ENCODE peak calls at places on chromosomes 16 and 17, in eight cellular contexts. D, T, J, H, R, C, Z and G are unnamed samples.

GRCh38 chr17:76103274-76104139 is at the start of gene EXOC7:
- DNase-seq in J (peak; percentile 97), D (peak; percentile 92), H (peak; percentile 91), C (peak; percentile 77), Z (peak; percentile 92), R (peak; percentile 95), T (peak; percentile 91), G (peak; percentile 92)

GRCh38 chr17:50272711-50273653 is 1.3 kb upstream of the TMEM92 start:
- DNase-seq in Z (peak; percentile 60), C (no peak), D (peak; percentile 51), J (peak; percentile 85), T (peak; percentile 58), R (peak; percentile 72), H (peak; percentile 53), G (peak; percentile 41)

GRCh38 chr17:7651959-7652658 is 1.4 kb downstream of the ATP1B2 start:
- DNase-seq in D (no peak), C (no peak), Z (no peak), T (no peak), J (no peak), R (no peak), H (no peak), G (no peak)

GRCh38 chr17:7997186-7997585 is 5.2 kb upstream of the GUCY2D start:
- DNase-seq in D (peak; percentile 21), Z (peak; percentile 40), C (no peak), H (peak; percentile 51), J (peak; percentile 72), R (no peak), T (peak; percentile 38), G (no peak)

GRCh38 chr17:81828656-81829055 is 4.4 kb downstream of the MCRIP1 start:
- DNase-seq in D (no peak), C (no peak), R (no peak), J (no peak), Z (no peak), H (no peak), T (no peak), G (no peak)

GRCh38 chr17:76588182-76588581 is 2.5 kb upstream of the ST6GALNAC2 start:
- DNase-seq in Z (no peak), D (no peak), T (no peak), C (no peak), H (no peak), R (no peak), J (no peak), G (peak; percentile 26)

GRCh38 chr17:68341482-68341881 is 50.2 kb downstream of the ARSG start:
- DNase-seq in R (no peak), H (no peak), J (no peak), T (no peak), D (no peak), Z (no peak), C (no peak), G (no peak)

GRCh38 chr16:3592559-3592958 is 15.4 kb upstream of the NLRC3 start:
- DNase-seq in J (no peak), Z (peak; percentile 55), T (no peak), R (no peak), H (no peak), D (no peak), C (no peak), G (no peak)

GRCh38 chr17:80124351-80124981 is 22.5 kb downstream of the EIF4A3 start:
- DNase-seq in Z (no peak), J (peak; percentile 44), R (peak; percentile 12), T (peak; percentile 29), C (no peak), D (no peak), H (peak; percentile 89), G (no peak)

GRCh38 chr17:38864636-38865398 is 5.0 kb upstream of the LASP1 start:
- DNase-seq in H (peak; percentile 65), C (no peak), T (peak; percentile 75), J (no peak), Z (peak; percentile 6), D (no peak), R (no peak), G (no peak)

GRCh38 chr17:19327039-19327776 is 35.3 kb downstream of the B9D1 start:
- DNase-seq in J (peak; percentile 25), C (no peak), T (peak; percentile 86), D (no peak), H (peak; percentile 85), Z (no peak), R (no peak), G (no peak)

GRCh38 chr17:4162775-4163498 is 19.9 kb downstream of the CYB5D2 start:
- DNase-seq in D (no peak), Z (no peak), C (no peak), T (no peak), R (no peak), J (no peak), H (no peak), G (peak; percentile 24)

GRCh38 chr16:11201498-11202259 is 54.3 kb downstream of the SOCS1 start:
- DNase-seq in D (no peak), H (peak; percentile 82), J (no peak), R (no peak), Z (no peak), T (peak; percentile 94), C (no peak), G (peak; percentile 84)

GRCh38 chr16:79365687-79366086 is 234.8 kb downstream of the MAF start:
- DNase-seq in R (no peak), J (no peak), T (no peak), Z (no peak), D (no peak), C (no peak), H (no peak), G (no peak)

GRCh38 chr17:48574523-48575065 is 3.6 kb downstream of the HOXB4 start:
- DNase-seq in C (no peak), J (no peak), T (no peak), Z (no peak), H (no peak), D (no peak), R (no peak), G (no peak)

GRCh38 chr17:13933597-13934276 is 135.6 kb upstream of the COX10 start:
- DNase-seq in Z (no peak), T (no peak), H (no peak), J (no peak), D (no peak), C (no peak), R (no peak), G (no peak)

GRCh38 chr17:29625037-29625750 is 2.5 kb upstream of the CORO6 start:
- DNase-seq in R (no peak), Z (peak; percentile 75), T (peak; percentile 35), C (no peak), D (no peak), H (no peak), J (peak; percentile 45), G (peak; percentile 31)

GRCh38 chr17:29125651-29126050 is 54.5 kb downstream of the MYO18A start:
- DNase-seq in C (no peak), T (no peak), R (no peak), Z (no peak), H (no peak), D (no peak), J (no peak), G (no peak)

GRCh38 chr16:51225902-51226301 is 74.8 kb upstream of the SALL1 start:
- DNase-seq in H (no peak), D (no peak), R (no peak), J (no peak), T (no peak), Z (no peak), C (no peak), G (no peak)

GRCh38 chr17:49247949-49248348 is 17.4 kb upstream of the PHOSPHO1 start:
- DNase-seq in Z (no peak), D (no peak), J (no peak), T (no peak), H (no peak), R (no peak), C (no peak), G (no peak)

GRCh38 chr17:31696184-31696602 is 162.9 kb downstream of the COPRS start:
- DNase-seq in H (peak; percentile 84), D (no peak), C (no peak), R (no peak), J (no peak), Z (peak; percentile 92), T (peak; percentile 98), G (peak; percentile 39)

GRCh38 chr16:87143661-87144121 is 173.5 kb downstream of the C16orf95 start:
- DNase-seq in D (no peak), R (no peak), Z (no peak), J (no peak), C (no peak), T (no peak), H (no peak), G (no peak)

GRCh38 chr17:56638536-56639177 is 45.2 kb downstream of the NOG start:
- DNase-seq in D (no peak), C (no peak), T (no peak), R (no peak), Z (no peak), J (no peak), H (no peak), G (no peak)

GRCh38 chr17:75478508-75478907 is 22.1 kb downstream of the TMEM94 start:
- DNase-seq in D (no peak), R (no peak), H (no peak), C (no peak), T (no peak), J (no peak), Z (no peak), G (no peak)

GRCh38 chr16:17497648-17498047 is 26.9 kb upstream of the XYLT1 start:
- DNase-seq in H (no peak), R (no peak), Z (no peak), C (no peak), T (peak; percentile 35), D (no peak), J (no peak), G (no peak)

GRCh38 chr16:49441366-49441780 is 67.8 kb downstream of the C16orf78 start:
- DNase-seq in J (peak; percentile 79), H (peak; percentile 3), T (no peak), R (peak; percentile 24), D (peak; percentile 27), Z (peak; percentile 51), C (no peak), G (peak; percentile 16)

GRCh38 chr17:17732892-17733670 is 51.8 kb downstream of the RAI1 start:
- DNase-seq in J (no peak), H (peak; percentile 58), Z (no peak), C (no peak), T (peak; percentile 82), R (no peak), D (no peak), G (no peak)

GRCh38 chr16:58492066-58492465 is 7.9 kb upstream of the NDRG4 start:
- DNase-seq in Z (peak; percentile 25), D (no peak), H (no peak), T (no peak), R (no peak), C (no peak), J (no peak), G (no peak)

GRCh38 chr17:49229805-49230600 is 584 bp downstream of the PHOSPHO1 start:
- DNase-seq in R (no peak), C (no peak), H (no peak), D (no peak), Z (no peak), T (no peak), J (no peak), G (no peak)

GRCh38 chr16:30027588-30028437 is 3.3 kb downstream of the TLCD3B start:
- DNase-seq in C (no peak), Z (no peak), D (no peak), J (no peak), H (no peak), R (no peak), T (no peak), G (no peak)

GRCh38 chr17:65987988-65988387 is 203.9 kb downstream of the CEP112 start:
- DNase-seq in D (no peak), H (peak; percentile 64), J (no peak), Z (no peak), R (no peak), T (peak; percentile 49), C (no peak), G (no peak)

GRCh38 chr17:145671-146541 is 8.5 kb downstream of the SCGB1C2 start:
- DNase-seq in J (peak; percentile 51), Z (no peak), H (no peak), D (no peak), R (peak; percentile 10), C (peak; percentile 13), T (no peak), G (peak; percentile 17)

GRCh38 chr16:66152841-66153525 is 213.5 kb upstream of the CDH5 start:
- DNase-seq in C (no peak), R (no peak), J (no peak), D (no peak), Z (no peak), T (peak; percentile 85), H (peak; percentile 71), G (no peak)

GRCh38 chr17:72056727-72057290 is 64.0 kb upstream of the SOX9 start:
- DNase-seq in D (no peak), C (no peak), R (no peak), T (no peak), Z (no peak), J (no peak), H (no peak), G (no peak)